ENCODE peak calls at places on chromosomes 3 and 15, in six cellular contexts. K is endodermal cell, H is lower lobe of right lung, Q is HL-60, Z is aorta, U is ovary. B is an unnamed sample.

GRCh38 chr3:7787871-7788828 is 713.5 kb upstream of the LMCD1 start:
- DNase-seq in H (no peak), K (peak), Z (no peak), Q (no peak), U (no peak), B (no peak)

GRCh38 chr15:29994284-29994683 is 88.5 kb upstream of the GOLGA8J start:
- DNase-seq in H (no peak), U (no peak), Z (no peak), K (no peak), Q (no peak), B (no peak)

GRCh38 chr3:66656608-66657007 is 155.8 kb upstream of the LRIG1 start:
- DNase-seq in Q (no peak), U (no peak), Z (no peak), H (no peak), K (no peak), B (no peak)

GRCh38 chr3:190322604-190323240 is 476 bp upstream of the CLDN1 start:
- DNase-seq in Z (no peak), Q (no peak), U (no peak), H (peak), K (no peak), B (no peak)

GRCh38 chr3:108403921-108404320 is 106.5 kb downstream of the MYH15 start:
- DNase-seq in Q (no peak), K (no peak), H (no peak), U (no peak), Z (no peak), B (no peak)

GRCh38 chr3:150913174-150913922 is 8.1 kb upstream of the MINDY4B start:
- DNase-seq in H (no peak), Q (no peak), Z (no peak), U (no peak), K (no peak), B (no peak)

GRCh38 chr15:41969851-41970431 is 2.4 kb downstream of the EHD4 start:
- DNase-seq in U (no peak), Z (no peak), K (peak), H (no peak), Q (peak), B (no peak)

GRCh38 chr3:57446318-57446841 is 97.8 kb downstream of the DNAH12 start:
- DNase-seq in Q (no peak), U (no peak), Z (no peak), H (no peak), K (no peak), B (no peak)

GRCh38 chr15:90423920-90424319 is 35.9 kb downstream of the IQGAP1 start:
- DNase-seq in Q (no peak), Z (no peak), H (no peak), K (no peak), U (no peak), B (no peak)

GRCh38 chr15:100292010-100292409 is 49.8 kb downstream of the ADAMTS17 start:
- DNase-seq in K (no peak), Z (no peak), H (no peak), U (no peak), Q (no peak), B (no peak)

GRCh38 chr15:67042490-67043181 is 22.8 kb upstream of the SMAD3 start:
- DNase-seq in U (no peak), Z (no peak), H (no peak), K (no peak), Q (peak), B (no peak)

GRCh38 chr3:26712211-26713026 is 89.8 kb downstream of the LRRC3B start:
- DNase-seq in H (no peak), Z (no peak), K (peak), Q (no peak), U (no peak), B (no peak)

GRCh38 chr3:24158756-24159155 is 213.7 kb downstream of the NR1D2 start:
- DNase-seq in U (no peak), Z (no peak), Q (no peak), H (no peak), K (no peak), B (no peak)

GRCh38 chr3:59367150-59367549 is 317.3 kb upstream of the CFAP20DC start:
- DNase-seq in Z (no peak), K (no peak), U (no peak), H (no peak), Q (no peak), B (no peak)

GRCh38 chr15:89647191-89647851 is 7.9 kb downstream of the KIF7 start:
- DNase-seq in K (peak), U (peak), Q (peak), H (peak), Z (peak), B (peak)

GRCh38 chr3:195209836-195210551 is 61.0 kb downstream of the XXYLT1 start:
- DNase-seq in K (no peak), H (no peak), Q (no peak), Z (peak), U (peak), B (no peak)

GRCh38 chr3:150409527-150410310 is 1.6 kb downstream of the TSC22D2 start:
- DNase-seq in U (peak), Z (peak), H (peak), Q (peak), K (peak), B (peak)

GRCh38 chr3:124584245-124584551 is 146.1 kb upstream of the UMPS start:
- DNase-seq in Q (no peak), Z (no peak), H (no peak), K (no peak), U (no peak), B (no peak)

GRCh38 chr3:113736548-113737089 is 9.4 kb downstream of the NAA50 start:
- DNase-seq in K (peak), U (no peak), Q (peak), H (no peak), Z (no peak), B (no peak)

GRCh38 chr3:129940086-129940485 is 34.4 kb upstream of the TRH start:
- DNase-seq in Z (no peak), U (no peak), Q (no peak), K (no peak), H (no peak), B (no peak)

GRCh38 chr15:80978685-80979084 is 10.9 kb downstream of the MESD start:
- DNase-seq in U (no peak), Q (no peak), H (no peak), Z (no peak), K (no peak), B (no peak)

GRCh38 chr3:197737319-197737649 is 580 bp upstream of the RUBCN start:
- DNase-seq in H (no peak), U (no peak), Q (no peak), Z (no peak), K (no peak), B (no peak)

GRCh38 chr3:171962137-171962720 is 77.1 kb upstream of the FNDC3B start:
- DNase-seq in H (no peak), K (no peak), Q (no peak), Z (no peak), U (no peak), B (no peak)

GRCh38 chr15:24856397-24857093 is 98.2 kb upstream of the SNRPN start:
- DNase-seq in Z (peak), U (no peak), K (peak), Q (no peak), H (no peak), B (peak)

GRCh38 chr3:103499132-103499885 is 1064.5 kb downstream of the ZPLD1 start:
- DNase-seq in Q (no peak), Z (no peak), K (no peak), U (no peak), H (no peak), B (no peak)

GRCh38 chr3:184349563-184350470 is 11.6 kb downstream of the CLCN2 start:
- DNase-seq in Z (no peak), K (no peak), U (no peak), Q (no peak), H (no peak), B (peak)

GRCh38 chr3:172102883-172103310 is 63.5 kb downstream of the FNDC3B start:
- DNase-seq in H (no peak), Q (no peak), U (no peak), Z (no peak), K (no peak), B (no peak)

GRCh38 chr3:72797773-72798543 is 50.3 kb downstream of the SHQ1 start:
- DNase-seq in U (no peak), H (no peak), Q (no peak), K (no peak), Z (no peak), B (no peak)

GRCh38 chr15:97645758-97646157 is 314.7 kb upstream of the ARRDC4 start:
- DNase-seq in Q (no peak), Z (no peak), K (no peak), H (no peak), U (no peak), B (no peak)

GRCh38 chr3:134718736-134719135 is 67.9 kb upstream of the KY start:
- DNase-seq in U (no peak), Q (no peak), H (no peak), K (no peak), Z (no peak), B (no peak)

GRCh38 chr3:27721717-27722564 is at the start of gene EOMES:
- DNase-seq in Q (peak), U (no peak), H (peak), K (peak), Z (no peak), B (no peak)

GRCh38 chr3:155243512-155243921 is 50.0 kb downstream of the STRIT1 start:
- DNase-seq in Q (no peak), K (no peak), H (no peak), Z (no peak), U (no peak), B (no peak)

GRCh38 chr3:50169232-50169631 is 14.1 kb downstream of the SEMA3F start:
- DNase-seq in H (no peak), Z (no peak), U (no peak), K (no peak), Q (no peak), B (no peak)

GRCh38 chr3:50167069-50167781 is 12.1 kb downstream of the SEMA3F start:
- DNase-seq in Z (no peak), U (no peak), K (no peak), H (no peak), Q (no peak), B (no peak)

GRCh38 chr3:50168791-50169190 is 13.7 kb downstream of the SEMA3F start:
- DNase-seq in K (no peak), U (no peak), Z (no peak), Q (no peak), H (no peak), B (no peak)

GRCh38 chr3:50167782-50168317 is 12.7 kb downstream of the SEMA3F start:
- DNase-seq in K (peak), Q (no peak), U (no peak), Z (no peak), H (no peak), B (no peak)

DNA sequence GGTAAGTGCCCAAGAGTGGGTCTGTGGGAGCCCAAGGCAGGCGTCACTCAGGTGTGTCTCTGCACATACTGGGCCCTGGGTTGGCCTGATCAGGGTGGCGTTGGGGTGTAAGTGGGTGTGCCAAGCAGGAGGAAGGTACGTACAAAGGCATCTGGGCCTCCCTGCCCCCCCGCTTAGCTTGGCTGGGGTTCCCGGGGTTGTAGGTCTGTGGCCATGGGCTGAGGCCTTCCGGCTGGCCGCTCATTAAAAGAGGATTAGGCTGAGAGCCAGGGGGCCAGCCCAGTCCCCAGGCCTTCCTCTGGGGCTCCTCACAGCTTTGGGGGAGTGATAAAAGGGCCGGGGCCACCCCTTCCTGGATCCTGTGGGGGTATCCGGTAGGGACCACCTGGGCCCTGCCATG is 13.3 kb downstream of the SEMA3F start:
- DNase-seq in U (no peak), K (no peak), Z (no peak), H (no peak), Q (no peak), B (no peak)
- H3K27ac ChIP-seq in U (peak), K (peak), Z (no peak), H (peak), Q (no peak), B (no peak)

DNA sequence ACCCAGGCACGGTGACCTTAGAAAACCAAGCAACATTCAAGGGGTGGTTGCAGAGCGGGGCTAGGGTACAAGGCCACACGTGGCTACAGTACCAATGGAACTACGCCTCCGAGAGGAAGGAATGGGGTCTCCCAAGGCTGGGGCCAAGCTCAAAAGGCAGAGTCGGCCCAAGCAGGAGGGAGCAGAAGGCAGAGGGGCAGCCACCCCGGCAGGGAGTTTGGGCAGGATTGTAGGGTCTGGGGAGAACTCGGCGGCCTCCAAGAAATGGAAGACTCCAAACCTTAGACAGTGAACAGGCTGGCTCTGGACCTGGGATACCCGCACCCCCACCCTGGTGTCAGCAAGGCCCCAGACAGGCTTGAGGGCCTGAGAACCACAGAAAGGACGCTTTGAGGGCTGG is 28.7 kb downstream of the ATRIP start:
- DNase-seq in U (no peak), Q (no peak), K (peak), Z (no peak), H (no peak), B (no peak)
- H3K27ac ChIP-seq in U (no peak), Q (no peak), K (no peak), Z (no peak), H (no peak), B (no peak)

DNA sequence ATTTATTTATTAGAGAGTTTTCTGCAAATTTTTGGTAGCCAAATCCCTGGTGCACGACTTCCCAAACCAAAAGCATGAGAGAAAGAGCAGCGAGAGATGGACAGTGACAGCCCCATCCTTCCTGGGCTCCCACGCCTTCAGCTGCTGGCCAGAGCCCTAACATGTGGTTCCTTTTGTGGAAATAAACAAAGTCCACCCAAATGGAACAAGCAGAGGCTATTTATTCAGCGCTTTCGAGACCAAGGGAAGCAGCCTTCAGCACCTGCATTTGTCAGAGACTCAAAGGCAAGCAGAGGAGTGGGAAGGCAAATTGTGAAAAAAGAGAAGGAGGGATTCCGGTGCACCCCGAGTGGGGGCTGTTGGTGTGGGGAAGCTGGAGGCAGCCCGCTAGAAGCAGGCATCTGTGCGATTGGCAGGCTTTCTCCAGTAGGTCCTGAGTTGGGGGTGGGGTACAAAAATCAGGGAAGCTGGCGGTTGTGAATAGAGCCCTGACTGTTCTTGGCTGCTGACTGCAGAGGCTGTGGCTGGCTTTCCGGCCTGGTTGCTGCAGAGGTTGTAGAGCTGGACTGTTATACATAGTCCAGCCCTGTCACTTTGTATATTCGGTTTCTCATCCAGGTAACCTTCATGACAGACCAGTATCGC is 427.2 kb downstream of the OCA2 start:
- DNase-seq in K (no peak), U (no peak), H (no peak), Q (no peak), Z (no peak), B (no peak)
- H3K27ac ChIP-seq in K (no peak), U (no peak), H (no peak), Q (no peak), Z (no peak), B (no peak)

GRCh38 chr3:81245505-81245904 is 515.9 kb downstream of the GBE1 start:
- DNase-seq in H (no peak), U (no peak), Z (no peak), Q (no peak), K (no peak), B (no peak)
- H3K27ac ChIP-seq in H (no peak), U (no peak), Z (no peak), Q (no peak), K (no peak), B (no peak)

DNA sequence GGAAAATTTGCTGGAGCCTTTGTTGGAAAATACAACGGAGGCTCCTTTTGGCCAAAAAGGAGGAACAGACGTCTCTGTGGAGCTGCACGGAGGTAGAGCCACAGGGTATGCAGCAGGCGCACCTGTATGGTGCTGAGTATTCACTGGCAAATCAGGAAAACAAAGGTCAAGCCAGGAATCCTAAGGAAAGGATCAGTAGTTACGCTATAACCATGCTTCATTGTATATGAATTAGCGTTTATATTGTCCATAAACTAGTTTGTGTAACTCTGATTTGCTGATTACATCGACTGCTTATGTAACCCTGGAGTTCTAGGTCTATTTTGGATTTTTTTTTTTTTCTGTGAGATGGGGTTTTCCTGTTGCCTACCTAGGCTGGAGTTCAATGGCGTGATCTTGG is 45.4 kb downstream of the LPP start:
- DNase-seq in H (no peak), Z (no peak), K (no peak), U (no peak), Q (no peak), B (no peak)
- H3K27ac ChIP-seq in H (no peak), Z (no peak), K (no peak), U (no peak), Q (no peak), B (no peak)

GRCh38 chr3:119664370-119664769 is 4.0 kb upstream of the POPDC2 start:
- DNase-seq in Z (no peak), Q (no peak), K (no peak), H (no peak), U (no peak), B (no peak)
- H3K27ac ChIP-seq in Z (no peak), Q (no peak), K (no peak), H (no peak), U (no peak), B (no peak)

B was measured in substantia nigra.